ENCODE peak calls at places on chromosomes 6 and 20, in five cellular contexts. L is activated T-helper 1 cell treated with anti-CD3 and anti-CD28 coated beads, Interleukin-2, amount 50 U/mL, for 16 hours; O is naive thymus-derived CD4-positive, alpha-beta T cell; J is progenitor cell of endocrine pancreas; N is naive thymus-derived CD8-positive, alpha-beta T cell. Y is an unnamed sample.

GRCh38 chr6:69915346-69915745 is 49.0 kb downstream of the COL19A1 start:
- DNase-seq in N (no peak), L (no peak), O (no peak), J (no peak), Y (no peak)

GRCh38 chr6:93423542-93423941 is 4.2 kb upstream of the EPHA7 start:
- DNase-seq in L (no peak), J (peak; percentile 29), N (no peak), O (no peak), Y (no peak)

GRCh38 chr6:19805146-19805515 is 32.0 kb upstream of the ID4 start:
- DNase-seq in O (no peak), L (no peak), J (no peak), N (no peak), Y (no peak)

GRCh38 chr6:130366011-130366963 is at the start of gene TMEM200A:
- DNase-seq in O (no peak), N (peak; percentile 2), J (peak; percentile 60), L (no peak), Y (peak; percentile 48)

GRCh38 chr6:52697903-52698302 is 27.0 kb downstream of the TMEM14A start:
- DNase-seq in L (no peak), J (no peak), N (no peak), O (no peak), Y (no peak)

GRCh38 chr6:5345324-5345723 is 84.0 kb downstream of the FARS2 start:
- DNase-seq in L (no peak), O (no peak), N (no peak), J (no peak), Y (no peak)

GRCh38 chr20:52192296-52193007 is 873 bp upstream of the ZFP64 start:
- DNase-seq in L (no peak), N (no peak), O (no peak), J (no peak), Y (no peak)

GRCh38 chr20:37948956-37949355 is 46.0 kb downstream of the VSTM2L start:
- DNase-seq in N (no peak), J (no peak), L (no peak), O (no peak), Y (no peak)

GRCh38 chr20:53962388-53962787 is 108.0 kb downstream of the BCAS1 start:
- DNase-seq in J (no peak), N (no peak), O (no peak), L (no peak), Y (no peak)

GRCh38 chr6:170295519-170296422 is 4.9 kb upstream of the DLL1 start:
- DNase-seq in L (no peak), O (no peak), J (peak; percentile 56), N (peak; percentile 44), Y (no peak)

Y was measured in left colon.